ENCODE peak calls at places on chromosomes 11 and 22, in four cellular contexts. N is RCC 7860, J is Right ventricle myocardium superior, U is cardiac fibroblast. I is an unnamed sample.

GRCh38 chr11:17786824-17787525 is 52.4 kb downstream of the KCNC1 start:
- DNase-seq in N (no peak), J (no peak), U (peak; percentile 29), I (no peak)

GRCh38 chr11:63244862-63245261 is 1.5 kb upstream of the SLC22A25 start:
- DNase-seq in N (no peak), J (no peak), U (no peak), I (no peak)

GRCh38 chr11:36446135-36446534 is 63.9 kb downstream of the TRAF6 start:
- DNase-seq in N (no peak), J (no peak), U (no peak), I (no peak)

GRCh38 chr11:31903225-31904074 is 92.3 kb upstream of the PAX6 start:
- DNase-seq in N (no peak), J (peak; percentile 64), U (no peak), I (no peak)

GRCh38 chr11:69010964-69011623 is 2.0 kb downstream of the MRGPRF start:
- DNase-seq in N (no peak), J (peak; percentile 83), U (peak; percentile 82), I (peak; percentile 90)

GRCh38 chr11:78256962-78257361 is 68.2 kb downstream of the USP35 start:
- DNase-seq in N (no peak), J (peak; percentile 88), U (peak; percentile 97), I (peak; percentile 80)

GRCh38 chr11:46105902-46106301 is 15.4 kb downstream of the PHF21A start:
- DNase-seq in N (no peak), J (no peak), U (no peak), I (no peak)

GRCh38 chr11:10899542-10899830 is 41.6 kb upstream of the ZBED5 start:
- DNase-seq in N (no peak), J (peak; percentile 64), U (no peak), I (peak; percentile 75)

GRCh38 chr22:41681616-41682015 is 7.1 kb downstream of the SNU13 start:
- DNase-seq in N (no peak), J (peak; percentile 27), U (no peak), I (peak; percentile 6)